ENCODE peak calls at places on chromosomes 1 and 21, in eight cellular contexts. P, U, M, G, H, B, Q and W are unnamed samples.

GRCh38 chr1:12472410-12472797 is 145.6 kb downstream of the DHRS3 start:
- DNase-seq in P (no peak), U (no peak), M (no peak), G (no peak), H (no peak), B (no peak), Q (no peak), W (no peak)

GRCh38 chr1:22801753-22802152 is 91.1 kb downstream of the EPHB2 start:
- DNase-seq in P (no peak), U (no peak), M (no peak), G (no peak), H (no peak), B (no peak), Q (no peak), W (no peak)

GRCh38 chr1:232553050-232553754 is 76.7 kb downstream of the SIPA1L2 start:
- DNase-seq in P (peak; percentile 61), U (no peak), M (no peak), G (peak; percentile 48), H (no peak), B (no peak), Q (no peak), W (peak; percentile 51)

GRCh38 chr1:178538192-178538916 is 25.4 kb downstream of the TEX35 start:
- DNase-seq in P (no peak), U (peak; percentile 36), M (no peak), G (peak; percentile 83), H (peak; percentile 61), B (no peak), Q (no peak), W (no peak)

GRCh38 chr1:96843196-96843595 is 121.6 kb downstream of the PTBP2 start:
- DNase-seq in P (no peak), U (no peak), M (no peak), G (peak; percentile 38), H (no peak), B (no peak), Q (peak; percentile 6), W (no peak)

GRCh38 chr1:81922955-81923354 is 122.2 kb downstream of the ADGRL2 start:
- DNase-seq in P (no peak), U (no peak), M (no peak), G (no peak), H (no peak), B (no peak), Q (no peak), W (no peak)

GRCh38 chr1:204468206-204468605 is 26.4 kb downstream of the PIK3C2B start:
- DNase-seq in P (no peak), U (no peak), M (peak; percentile 40), G (no peak), H (no peak), B (no peak), Q (no peak), W (no peak)

GRCh38 chr1:215645861-215646260 is 78.8 kb downstream of the KCTD3 start:
- DNase-seq in P (no peak), U (no peak), M (no peak), G (no peak), H (no peak), B (no peak), Q (no peak), W (no peak)

GRCh38 chr1:116760487-116760886 is 6.3 kb downstream of the CD2 start:
- DNase-seq in P (no peak), U (no peak), M (no peak), G (no peak), H (no peak), B (no peak), Q (no peak), W (no peak)

GRCh38 chr21:44932366-44933181 is 7.3 kb upstream of the SLX9 start:
- DNase-seq in P (peak; percentile 80), U (no peak), M (peak; percentile 81), G (no peak), H (no peak), B (no peak), Q (no peak), W (peak; percentile 75)

GRCh38 chr1:239976130-239976968 is 115.3 kb upstream of the FMN2 start:
- DNase-seq in P (peak; percentile 69), U (peak; percentile 68), M (no peak), G (peak; percentile 30), H (peak; percentile 44), B (no peak), Q (peak; percentile 13), W (no peak)

GRCh38 chr1:20727746-20728316 is 4.7 kb downstream of the SH2D5 start:
- DNase-seq in P (peak; percentile 45), U (no peak), M (peak; percentile 56), G (no peak), H (no peak), B (no peak), Q (no peak), W (no peak)

GRCh38 chr1:61241864-61242472 is 159.6 kb downstream of the NFIA start:
- DNase-seq in P (no peak), U (no peak), M (no peak), G (no peak), H (no peak), B (no peak), Q (no peak), W (no peak)
- H3K27ac ChIP-seq in P (no peak overlapping the region), U (no peak overlapping the region), M (peak overlapping the region; percentile 55), G (no peak overlapping the region), H (no peak overlapping the region), B (peak overlapping the region; percentile 74), Q (no peak overlapping the region), W (peak overlapping the region; percentile 63)

GRCh38 chr1:108745980-108746381 is 493 bp upstream of the STXBP3 start:
- DNase-seq in P (no peak), U (no peak), M (no peak), G (no peak), H (no peak), B (no peak), Q (no peak), W (no peak)
- H3K27ac ChIP-seq in P (no peak overlapping the region), U (peak overlapping the region; percentile 57), M (peak overlapping the region; percentile 96), G (peak overlapping the region; percentile 56), H (no peak overlapping the region), B (peak overlapping the region; percentile 97), Q (peak overlapping the region; percentile 97), W (peak overlapping the region; percentile 97)

GRCh38 chr1:231027136-231027925 is 12.7 kb downstream of the FAM89A start:
- DNase-seq in P (no peak), U (no peak), M (no peak), G (no peak), H (no peak), B (no peak), Q (no peak), W (no peak)

GRCh38 chr1:231029841-231030240 is 10.2 kb downstream of the FAM89A start:
- DNase-seq in P (no peak), U (no peak), M (no peak), G (no peak), H (no peak), B (no peak), Q (no peak), W (no peak)

GRCh38 chr1:231027971-231028370 is 12.1 kb downstream of the FAM89A start:
- DNase-seq in P (no peak), U (no peak), M (no peak), G (no peak), H (no peak), B (no peak), Q (no peak), W (no peak)

GRCh38 chr1:231026576-231026975 is 13.5 kb downstream of the FAM89A start:
- DNase-seq in P (no peak), U (no peak), M (no peak), G (no peak), H (no peak), B (no peak), Q (no peak), W (no peak)

DNA sequence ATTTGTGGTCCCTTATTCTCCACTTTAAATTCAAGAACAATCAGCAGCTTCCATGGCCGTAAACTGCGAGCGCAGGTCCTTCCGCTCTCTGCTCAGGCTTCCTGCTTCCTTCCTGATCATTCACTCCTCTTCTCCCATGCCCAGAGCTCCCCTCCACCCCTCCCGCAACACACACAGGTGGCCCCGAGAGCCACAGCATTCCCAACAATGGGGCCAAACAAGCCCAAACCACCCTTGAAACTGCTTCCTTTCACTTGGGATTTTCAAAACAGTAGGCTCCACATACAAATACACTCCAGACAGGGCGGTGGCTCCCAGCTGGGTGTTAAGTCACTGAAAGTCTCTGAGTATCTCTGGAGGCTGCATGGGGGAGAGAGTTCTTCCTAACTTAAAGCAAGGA is 11.4 kb downstream of the FAM89A start:
- DNase-seq in P (no peak), U (no peak), M (no peak), G (no peak), H (no peak), B (no peak), Q (no peak), W (no peak)
- H3K27ac ChIP-seq in P (no peak overlapping the region), U (no peak overlapping the region), M (no peak overlapping the region), G (no peak overlapping the region), H (no peak overlapping the region), B (no peak overlapping the region), Q (no peak overlapping the region), W (peak overlapping the region; percentile 60)

GRCh38 chr1:203287896-203288295 is 17.4 kb upstream of the BTG2 start:
- DNase-seq in P (no peak), U (no peak), M (no peak), G (no peak), H (no peak), B (no peak), Q (no peak), W (no peak)

GRCh38 chr1:203289982-203290260 is 15.4 kb upstream of the BTG2 start:
- DNase-seq in P (no peak), U (no peak), M (no peak), G (no peak), H (no peak), B (no peak), Q (no peak), W (no peak)

GRCh38 chr1:203288351-203288894 is 16.9 kb upstream of the BTG2 start:
- DNase-seq in P (no peak), U (no peak), M (no peak), G (no peak), H (no peak), B (no peak), Q (no peak), W (no peak)

GRCh38 chr1:203290261-203291089 is 14.8 kb upstream of the BTG2 start:
- DNase-seq in P (peak; percentile 98), U (no peak), M (peak; percentile 99), G (peak; percentile 82), H (no peak), B (peak; percentile 98), Q (peak; percentile 47), W (peak; percentile 97)

DNA sequence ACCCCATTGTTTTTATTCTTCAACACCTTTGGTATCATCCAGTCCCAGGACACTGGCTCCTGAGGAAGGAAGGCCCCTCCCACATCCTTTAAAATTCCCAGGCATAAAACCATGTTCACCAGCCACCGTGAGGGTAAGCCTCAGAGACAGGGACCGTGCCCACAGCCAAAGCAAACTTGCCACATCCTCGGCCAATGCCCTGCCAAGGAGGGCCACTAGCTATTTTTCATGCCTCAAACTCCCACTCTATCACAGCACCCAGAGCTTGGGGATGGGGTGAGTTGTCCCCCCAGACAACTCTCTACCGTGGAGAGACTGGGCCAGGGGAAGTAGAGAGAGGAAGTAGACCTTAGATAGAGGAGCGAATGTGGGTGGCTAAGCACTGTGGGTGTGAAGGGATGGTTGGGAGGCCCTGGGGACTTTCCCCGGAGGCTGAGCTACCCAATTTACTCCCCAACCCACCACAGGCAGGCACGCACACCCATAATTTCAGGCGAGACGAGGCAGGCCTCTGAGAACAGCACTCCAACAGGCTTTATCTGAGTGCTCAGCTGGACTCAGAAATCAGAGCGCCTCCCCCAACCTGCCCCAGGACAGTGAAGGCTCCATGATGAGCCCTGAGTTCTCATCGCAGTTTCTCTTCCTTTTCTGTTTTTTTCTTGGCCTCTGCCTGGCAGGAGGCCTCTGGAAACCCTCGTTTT is 15.9 kb upstream of the BTG2 start:
- DNase-seq in P (peak; percentile 64), U (no peak), M (peak; percentile 79), G (no peak), H (no peak), B (no peak), Q (no peak), W (peak; percentile 72)
- H3K27ac ChIP-seq in P (peak overlapping the region; percentile 96), U (no peak overlapping the region), M (peak overlapping the region; percentile 90), G (no peak overlapping the region), H (no peak overlapping the region), B (peak overlapping the region; percentile 97), Q (no peak overlapping the region), W (peak overlapping the region; percentile 96)

GRCh38 chr21:41068411-41069304 is 99.3 kb upstream of the BACE2 start:
- DNase-seq in P (peak; percentile 95), U (peak; percentile 68), M (peak; percentile 92), G (peak; percentile 62), H (no peak), B (peak; percentile 73), Q (peak; percentile 8), W (peak; percentile 84)
- H3K27ac ChIP-seq in P (no peak overlapping the region), U (no peak overlapping the region), M (no peak overlapping the region), G (no peak overlapping the region), H (no peak overlapping the region), B (no peak overlapping the region), Q (no peak overlapping the region), W (no peak overlapping the region)